ENCODE peak calls at places on chromosomes 5 and 9, in ten cellular contexts. J is EL; H is ELR; U is stimulated activated CD4-positive, alpha-beta T cell treated with anti-CD3 and anti-CD28 coated beads, TNF-alpha, amount 100 ng/mL, for 4 hours; N is midbrain; O is lung; Z is T-helper 17 cell; X is heart right ventricle; M is HEK293T; T is amniotic stem cell. R is an unnamed sample.

GRCh38 chr9:75071530-75072122 is 16.3 kb downstream of the NMRK1 start:
- DNase-seq in J (peak), H (peak), U (peak), N (no peak), O (peak), Z (peak), X (no peak), M (no peak), T (no peak), R (no peak)

GRCh38 chr9:85431396-85432102 is 310.2 kb downstream of the AGTPBP1 start:
- DNase-seq in J (peak), H (no peak), U (no peak), N (no peak), O (no peak), Z (no peak), X (no peak), M (no peak), T (no peak), R (peak)

GRCh38 chr5:170330568-170331054 is 33.0 kb upstream of the LCP2 start:
- DNase-seq in J (no peak), H (no peak), U (no peak), N (no peak), O (no peak), Z (no peak), X (no peak), M (no peak), T (no peak), R (no peak)

GRCh38 chr5:30099634-30100033 is 1093.9 kb upstream of the CDH6 start:
- DNase-seq in J (no peak), H (no peak), U (no peak), N (no peak), O (no peak), Z (no peak), X (no peak), M (no peak), T (no peak), R (no peak)

GRCh38 chr5:172616730-172617129 is 24.3 kb upstream of the NEURL1B start:
- DNase-seq in J (no peak), H (no peak), U (no peak), N (no peak), O (no peak), Z (no peak), X (peak), M (no peak), T (no peak), R (no peak)

GRCh38 chr5:179803651-179804598 is 2.7 kb downstream of the MGAT4B start:
- DNase-seq in J (peak), H (peak), U (no peak), N (no peak), O (no peak), Z (no peak), X (no peak), M (no peak), T (no peak), R (no peak)

GRCh38 chr9:134403682-134404301 is 77.5 kb downstream of the RXRA start:
- DNase-seq in J (peak), H (no peak), U (no peak), N (peak), O (peak), Z (no peak), X (peak), M (no peak), T (no peak), R (no peak)

GRCh38 chr5:154197801-154198461 is 7.4 kb downstream of the GALNT10 start:
- DNase-seq in J (peak), H (peak), U (peak), N (no peak), O (peak), Z (peak), X (no peak), M (no peak), T (no peak), R (peak)

GRCh38 chr5:32297181-32298055 is 15.3 kb downstream of the MTMR12 start:
- DNase-seq in J (peak), H (no peak), U (no peak), N (no peak), O (no peak), Z (no peak), X (no peak), M (no peak), T (no peak), R (no peak)

GRCh38 chr5:32094691-32095090 is 79.4 kb downstream of the GOLPH3 start:
- DNase-seq in J (no peak), H (no peak), U (no peak), N (no peak), O (no peak), Z (no peak), X (no peak), M (no peak), T (no peak), R (no peak)

GRCh38 chr5:10958728-10959127 is 197.7 kb upstream of the DAP start:
- DNase-seq in J (no peak), H (no peak), U (no peak), N (no peak), O (no peak), Z (no peak), X (no peak), M (no peak), T (no peak), R (no peak)

GRCh38 chr9:77897292-77897691 is 134.3 kb downstream of the GNAQ start:
- DNase-seq in J (no peak), H (peak), U (no peak), N (no peak), O (no peak), Z (no peak), X (peak), M (peak), T (no peak), R (no peak)

GRCh38 chr5:35651002-35651756 is 33.5 kb downstream of the SPEF2 start:
- DNase-seq in J (peak), H (peak), U (peak), N (peak), O (no peak), Z (peak), X (no peak), M (peak), T (peak), R (peak)

GRCh38 chr5:143913008-143913752 is 101.2 kb downstream of the HMHB1 start:
- DNase-seq in J (peak), H (peak), U (no peak), N (no peak), O (no peak), Z (no peak), X (no peak), M (no peak), T (peak), R (peak)

GRCh38 chr5:151855701-151856100 is 69.0 kb downstream of the GLRA1 start:
- DNase-seq in J (no peak), H (no peak), U (no peak), N (no peak), O (no peak), Z (no peak), X (no peak), M (no peak), T (no peak), R (no peak)

GRCh38 chr5:31196309-31196708 is 2.8 kb downstream of the CDH6 start:
- DNase-seq in J (no peak), H (no peak), U (no peak), N (no peak), O (no peak), Z (no peak), X (no peak), M (peak), T (no peak), R (no peak)

GRCh38 chr5:36422957-36423356 is 121.3 kb upstream of the RANBP3L start:
- DNase-seq in J (peak), H (peak), U (no peak), N (no peak), O (no peak), Z (no peak), X (no peak), M (no peak), T (no peak), R (peak)